ENCODE peak calls at places on chromosomes 3 and 15, in six cellular contexts. One of them, this sample, is unnamed.

GRCh38 chr3:47495111-47495510 is 18.4 kb downstream of the ELP6 start:
- DNase-seq in left ventricle myocardium inferior: no peak
- DNase-seq in thoracic aorta: no peak
- DNase-seq in IMR-90: no peak
- DNase-seq in K562: no peak
- DNase-seq in lung: no peak
- DNase-seq in this sample: no peak

GRCh38 chr15:90681480-90681879 is 35.7 kb upstream of the BLM start:
- DNase-seq in left ventricle myocardium inferior: no peak
- DNase-seq in thoracic aorta: peak
- DNase-seq in IMR-90: peak
- DNase-seq in K562: no peak
- DNase-seq in lung: no peak
- DNase-seq in this sample: peak

GRCh38 chr15:56533741-56534416 is 68.9 kb upstream of the MNS1 start:
- DNase-seq in left ventricle myocardium inferior: no peak
- DNase-seq in thoracic aorta: no peak
- DNase-seq in IMR-90: no peak
- DNase-seq in K562: no peak
- DNase-seq in lung: no peak
- DNase-seq in this sample: no peak

GRCh38 chr3:51429138-51429537 is 38.1 kb downstream of the RBM15B start:
- DNase-seq in left ventricle myocardium inferior: no peak
- DNase-seq in thoracic aorta: no peak
- DNase-seq in IMR-90: no peak
- DNase-seq in K562: no peak
- DNase-seq in lung: no peak
- DNase-seq in this sample: no peak

GRCh38 chr15:28875461-28875965 is 10.3 kb upstream of the APBA2 start:
- DNase-seq in left ventricle myocardium inferior: no peak
- DNase-seq in thoracic aorta: no peak
- DNase-seq in IMR-90: no peak
- DNase-seq in K562: no peak
- DNase-seq in lung: no peak
- DNase-seq in this sample: no peak

GRCh38 chr15:71272932-71273331 is 157.7 kb downstream of the THSD4 start:
- DNase-seq in left ventricle myocardium inferior: no peak
- DNase-seq in thoracic aorta: no peak
- DNase-seq in IMR-90: peak
- DNase-seq in K562: no peak
- DNase-seq in lung: no peak
- DNase-seq in this sample: no peak

GRCh38 chr3:76871655-76872054 is 168.2 kb upstream of the ROBO2 start:
- DNase-seq in left ventricle myocardium inferior: no peak
- DNase-seq in thoracic aorta: no peak
- DNase-seq in IMR-90: no peak
- DNase-seq in K562: no peak
- DNase-seq in lung: no peak
- DNase-seq in this sample: no peak

GRCh38 chr3:151171145-151171544 is 31.9 kb downstream of the GPR171 start:
- DNase-seq in left ventricle myocardium inferior: no peak
- DNase-seq in thoracic aorta: no peak
- DNase-seq in IMR-90: peak
- DNase-seq in K562: no peak
- DNase-seq in lung: no peak
- DNase-seq in this sample: no peak

GRCh38 chr3:66572938-66573710 is 72.3 kb upstream of the LRIG1 start:
- DNase-seq in left ventricle myocardium inferior: no peak
- DNase-seq in thoracic aorta: no peak
- DNase-seq in IMR-90: no peak
- DNase-seq in K562: no peak
- DNase-seq in lung: no peak
- DNase-seq in this sample: no peak

GRCh38 chr3:122730240-122730639 is 49.6 kb downstream of the PARP14 start:
- DNase-seq in left ventricle myocardium inferior: no peak
- DNase-seq in thoracic aorta: no peak
- DNase-seq in IMR-90: no peak
- DNase-seq in K562: peak
- DNase-seq in lung: no peak
- DNase-seq in this sample: no peak

GRCh38 chr3:115436767-115437301 is 186.5 kb upstream of the GAP43 start:
- DNase-seq in left ventricle myocardium inferior: no peak
- DNase-seq in thoracic aorta: peak
- DNase-seq in IMR-90: peak
- DNase-seq in K562: no peak
- DNase-seq in lung: no peak
- DNase-seq in this sample: no peak

GRCh38 chr3:165642761-165643432 is 194.3 kb downstream of the BCHE start:
- DNase-seq in left ventricle myocardium inferior: no peak
- DNase-seq in thoracic aorta: peak
- DNase-seq in IMR-90: peak
- DNase-seq in K562: no peak
- DNase-seq in lung: peak
- DNase-seq in this sample: no peak

GRCh38 chr3:31277582-31277981 is 255.1 kb upstream of the STT3B start:
- DNase-seq in left ventricle myocardium inferior: no peak
- DNase-seq in thoracic aorta: no peak
- DNase-seq in IMR-90: no peak
- DNase-seq in K562: no peak
- DNase-seq in lung: no peak
- DNase-seq in this sample: no peak

GRCh38 chr3:43317461-43318316 is 31.3 kb downstream of the SNRK start:
- DNase-seq in left ventricle myocardium inferior: no peak
- DNase-seq in thoracic aorta: no peak
- DNase-seq in IMR-90: no peak
- DNase-seq in K562: no peak
- DNase-seq in lung: no peak
- DNase-seq in this sample: no peak

GRCh38 chr15:65653341-65653740 is 31.6 kb downstream of the SLC24A1 start:
- DNase-seq in left ventricle myocardium inferior: no peak
- DNase-seq in thoracic aorta: no peak
- DNase-seq in IMR-90: peak
- DNase-seq in K562: no peak
- DNase-seq in lung: no peak
- DNase-seq in this sample: no peak

GRCh38 chr3:58333206-58334012 is 717 bp downstream of the PXK start:
- DNase-seq in left ventricle myocardium inferior: no peak
- DNase-seq in thoracic aorta: no peak
- DNase-seq in IMR-90: no peak
- DNase-seq in K562: no peak
- DNase-seq in lung: no peak
- DNase-seq in this sample: peak

GRCh38 chr3:193788189-193788946 is 195.4 kb downstream of the OPA1 start:
- DNase-seq in left ventricle myocardium inferior: peak
- DNase-seq in thoracic aorta: no peak
- DNase-seq in IMR-90: peak
- DNase-seq in K562: peak
- DNase-seq in lung: peak
- DNase-seq in this sample: peak

GRCh38 chr3:98536456-98537017 is 4.8 kb downstream of the GPR15 start:
- DNase-seq in left ventricle myocardium inferior: no peak
- DNase-seq in thoracic aorta: no peak
- DNase-seq in IMR-90: no peak
- DNase-seq in K562: no peak
- DNase-seq in lung: no peak
- DNase-seq in this sample: no peak

GRCh38 chr3:185152433-185153169 is at the start of gene C3orf70:
- DNase-seq in left ventricle myocardium inferior: peak
- DNase-seq in thoracic aorta: no peak
- DNase-seq in IMR-90: peak
- DNase-seq in K562: peak
- DNase-seq in lung: peak
- DNase-seq in this sample: peak

GRCh38 chr15:100194955-100195354 is 146.8 kb downstream of the ADAMTS17 start:
- DNase-seq in left ventricle myocardium inferior: no peak
- DNase-seq in thoracic aorta: no peak
- DNase-seq in IMR-90: no peak
- DNase-seq in K562: no peak
- DNase-seq in lung: no peak
- DNase-seq in this sample: no peak

DNA sequence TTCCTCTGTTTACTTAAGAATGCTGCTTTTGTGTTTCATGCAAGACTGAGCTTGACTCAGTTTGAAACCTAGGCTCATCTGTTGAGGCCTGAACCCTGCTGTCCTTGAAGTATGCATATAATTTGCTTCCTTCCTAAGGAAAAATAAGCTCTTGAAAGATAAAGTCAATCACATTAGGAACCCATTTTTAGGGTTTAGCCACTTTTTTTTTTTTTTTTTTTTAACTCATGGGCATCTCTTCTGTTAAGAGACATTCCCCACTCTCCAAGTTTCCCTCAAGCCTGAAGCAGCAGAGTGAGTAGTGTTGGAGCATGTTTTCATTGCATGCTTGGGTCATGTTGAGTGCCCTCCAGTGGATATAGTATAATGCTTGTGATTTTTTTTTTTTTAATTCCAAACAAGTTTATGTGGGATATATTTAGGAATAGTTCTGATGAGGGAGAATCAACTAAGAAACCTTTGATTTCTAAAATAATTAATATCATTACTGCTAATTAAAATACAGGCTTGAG is 3.6 kb downstream of the CTNNB1 start:
- DNase-seq in left ventricle myocardium inferior: no peak
- DNase-seq in thoracic aorta: no peak
- DNase-seq in IMR-90: peak
- DNase-seq in K562: no peak
- DNase-seq in lung: no peak
- DNase-seq in this sample: no peak
- TF ChIP-seq CTCF in left ventricle myocardium inferior: peak
- TF ChIP-seq CTCF in thoracic aorta: peak
- TF ChIP-seq CTCF in IMR-90: peak
- TF ChIP-seq CTCF in K562: peak
- TF ChIP-seq CTCF in lung: no peak
- TF ChIP-seq CTCF in this sample: peak

DNA sequence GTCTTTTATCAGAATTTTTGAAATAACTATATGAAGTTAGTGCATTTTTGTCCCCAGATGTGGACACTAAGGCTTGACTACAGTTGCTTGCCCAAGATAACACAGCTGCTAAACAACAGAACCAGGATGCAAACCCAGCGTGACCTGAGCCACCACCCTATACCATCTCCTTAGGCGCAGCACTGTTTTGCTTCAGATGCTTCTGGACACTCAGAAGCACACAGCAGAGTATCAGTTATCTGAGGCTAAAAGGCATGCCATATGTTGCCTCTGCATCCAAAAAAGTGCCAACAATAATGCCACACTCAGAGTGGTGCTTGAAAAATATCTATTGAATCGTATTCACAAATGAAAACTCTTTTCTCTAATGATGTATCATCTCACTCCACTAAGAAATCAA is 24.5 kb downstream of the KCNMB2 start:
- DNase-seq in left ventricle myocardium inferior: no peak
- DNase-seq in thoracic aorta: no peak
- DNase-seq in IMR-90: no peak
- DNase-seq in K562: no peak
- DNase-seq in lung: no peak
- DNase-seq in this sample: no peak
- H3K4me3 ChIP-seq in left ventricle myocardium inferior: no peak
- H3K4me3 ChIP-seq in thoracic aorta: no peak
- H3K4me3 ChIP-seq in IMR-90: no peak
- H3K4me3 ChIP-seq in K562: no peak
- H3K4me3 ChIP-seq in lung: no peak
- H3K4me3 ChIP-seq in this sample: no peak

GRCh38 chr3:49674491-49674983 is 386 bp downstream of the APEH start:
- DNase-seq in left ventricle myocardium inferior: no peak
- DNase-seq in thoracic aorta: no peak
- DNase-seq in IMR-90: no peak
- DNase-seq in K562: peak
- DNase-seq in lung: no peak
- DNase-seq in this sample: no peak
- TF ChIP-seq CTCF in left ventricle myocardium inferior: peak
- TF ChIP-seq CTCF in thoracic aorta: no peak
- TF ChIP-seq CTCF in IMR-90: peak
- TF ChIP-seq CTCF in K562: no peak
- TF ChIP-seq CTCF in lung: no peak
- TF ChIP-seq CTCF in this sample: no peak

DNA sequence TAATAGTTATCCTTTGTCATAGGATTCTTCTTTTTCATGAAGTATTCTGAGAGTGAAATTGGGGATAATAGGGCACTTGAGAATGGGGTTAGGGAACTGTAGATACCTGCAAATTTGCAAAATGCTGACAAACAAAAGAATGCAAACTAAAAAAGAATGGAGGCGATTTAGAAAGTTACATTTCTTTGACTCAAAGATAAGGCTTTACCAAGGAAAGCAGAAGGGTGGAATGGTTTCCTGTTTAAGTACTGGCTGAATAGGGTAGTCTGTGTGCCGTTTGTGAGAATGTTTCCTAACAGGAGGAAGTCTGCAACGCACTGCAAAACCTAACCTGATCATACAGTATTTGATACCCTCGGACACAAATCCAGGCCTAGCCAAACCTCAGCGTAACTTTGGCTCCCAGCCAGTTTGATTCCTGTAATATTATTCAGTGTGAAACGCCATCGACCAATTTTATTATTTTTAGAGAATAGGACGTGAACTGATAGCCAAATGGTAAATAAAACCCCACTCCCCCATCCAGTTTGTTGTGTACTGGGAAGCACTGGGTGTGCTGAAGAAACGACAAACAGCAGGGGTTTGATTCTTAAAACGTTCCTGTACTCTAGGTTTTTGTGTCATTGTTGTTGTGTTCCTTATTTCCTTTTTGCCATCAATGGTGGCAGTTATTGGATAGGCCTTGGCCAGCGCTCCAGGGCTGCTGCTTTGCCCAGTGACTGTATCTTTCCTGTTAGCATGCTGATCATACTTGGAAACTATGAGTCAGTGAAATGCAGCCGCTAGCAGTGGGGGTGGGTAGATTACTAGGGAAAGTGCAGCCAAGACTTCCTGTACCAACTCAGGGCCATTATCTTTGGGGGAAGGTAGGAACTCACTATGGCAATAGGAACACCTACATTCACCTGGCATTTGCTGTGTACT is 148.0 kb upstream of the TBL1XR1 start:
- DNase-seq in left ventricle myocardium inferior: peak
- DNase-seq in thoracic aorta: peak
- DNase-seq in IMR-90: peak
- DNase-seq in K562: peak
- DNase-seq in lung: peak
- DNase-seq in this sample: peak
- H3K4me3 ChIP-seq in left ventricle myocardium inferior: peak
- H3K4me3 ChIP-seq in thoracic aorta: peak
- H3K4me3 ChIP-seq in IMR-90: no peak
- H3K4me3 ChIP-seq in K562: no peak
- H3K4me3 ChIP-seq in lung: no peak
- H3K4me3 ChIP-seq in this sample: no peak

GRCh38 chr3:44439499-44440295 is 37.8 kb downstream of the ZNF445 start:
- DNase-seq in left ventricle myocardium inferior: peak
- DNase-seq in thoracic aorta: peak
- DNase-seq in IMR-90: peak
- DNase-seq in K562: peak
- DNase-seq in lung: peak
- DNase-seq in this sample: peak
- TF ChIP-seq CTCF in left ventricle myocardium inferior: no peak
- TF ChIP-seq CTCF in thoracic aorta: no peak
- TF ChIP-seq CTCF in IMR-90: no peak
- TF ChIP-seq CTCF in K562: no peak
- TF ChIP-seq CTCF in lung: no peak
- TF ChIP-seq CTCF in this sample: no peak